ENCODE peak calls at places on chromosome 15, in ten cellular contexts. L is left ventricle myocardium inferior; X is CD8-positive, alpha-beta memory T cell; J is IMR-90; E is OCI-LY7; W is A673; S is gastrocnemius medialis; C is substantia nigra; M is adrenal gland; U is A549. B is an unnamed sample.

GRCh38 chr15:27937873-27938272 is 161.2 kb downstream of the OCA2 start:
- DNase-seq in L (no peak), X (no peak), J (no peak), E (no peak), W (no peak), S (no peak), C (no peak), M (no peak), U (no peak), B (no peak)

GRCh38 chr15:36903922-36904479 is 196.3 kb downstream of the MEIS2 start:
- DNase-seq in L (no peak), X (no peak), J (no peak), E (no peak), W (no peak), S (no peak), C (no peak), M (no peak), U (no peak), B (no peak)

GRCh38 chr15:44712108-44713005 is 1.0 kb downstream of the B2M start:
- DNase-seq in L (peak), X (peak), J (peak), E (peak), W (peak), S (peak), C (peak), M (peak), U (peak), B (peak)

GRCh38 chr15:55250951-55251350 is 38.7 kb downstream of the RAB27A start:
- DNase-seq in L (no peak), X (no peak), J (no peak), E (no peak), W (no peak), S (no peak), C (no peak), M (no peak), U (no peak), B (no peak)

GRCh38 chr15:69422336-69422895 is 8.3 kb downstream of the KIF23 start:
- DNase-seq in L (no peak), X (no peak), J (no peak), E (no peak), W (no peak), S (no peak), C (no peak), M (no peak), U (no peak), B (no peak)

GRCh38 chr15:42012937-42013482 is 7.8 kb downstream of the PLA2G4E start:
- DNase-seq in L (no peak), X (no peak), J (no peak), E (no peak), W (no peak), S (no peak), C (no peak), M (no peak), U (no peak), B (no peak)

GRCh38 chr15:60871152-60871551 is 357.9 kb downstream of the RORA start:
- DNase-seq in L (no peak), X (no peak), J (no peak), E (no peak), W (no peak), S (no peak), C (no peak), M (no peak), U (no peak), B (no peak)

GRCh38 chr15:38666865-38667264 is 102.3 kb upstream of the RASGRP1 start:
- DNase-seq in L (no peak), X (no peak), J (no peak), E (no peak), W (no peak), S (no peak), C (no peak), M (no peak), U (no peak), B (no peak)

GRCh38 chr15:70566989-70567388 is 196.4 kb downstream of the UACA start:
- DNase-seq in L (no peak), X (no peak), J (no peak), E (no peak), W (no peak), S (no peak), C (no peak), M (no peak), U (no peak), B (no peak)

GRCh38 chr15:39553947-39554731 is 26.7 kb upstream of the THBS1 start:
- DNase-seq in L (no peak), X (no peak), J (no peak), E (no peak), W (no peak), S (no peak), C (no peak), M (no peak), U (no peak), B (no peak)

GRCh38 chr15:86213888-86214287 is 134.2 kb downstream of the AGBL1 start:
- DNase-seq in L (no peak), X (no peak), J (no peak), E (no peak), W (no peak), S (no peak), C (no peak), M (no peak), U (no peak), B (no peak)

GRCh38 chr15:52171386-52171785 is 19.8 kb downstream of the GNB5 start:
- DNase-seq in L (no peak), X (no peak), J (peak), E (peak), W (no peak), S (no peak), C (no peak), M (no peak), U (no peak), B (no peak)

GRCh38 chr15:80489030-80489594 is 84.9 kb downstream of the ARNT2 start:
- DNase-seq in L (no peak), X (no peak), J (peak), E (no peak), W (peak), S (no peak), C (no peak), M (peak), U (no peak), B (no peak)

GRCh38 chr15:57537072-57537471 is 54.6 kb upstream of the MYZAP start:
- DNase-seq in L (no peak), X (no peak), J (peak), E (no peak), W (peak), S (no peak), C (no peak), M (peak), U (peak), B (no peak)

GRCh38 chr15:51837784-51838183 is 8.3 kb downstream of the TMOD3 start:
- DNase-seq in L (no peak), X (no peak), J (peak), E (peak), W (peak), S (no peak), C (no peak), M (no peak), U (peak), B (no peak)

GRCh38 chr15:72058590-72058989 is 59.4 kb downstream of the MYO9A start:
- DNase-seq in L (no peak), X (no peak), J (no peak), E (no peak), W (no peak), S (no peak), C (no peak), M (no peak), U (no peak), B (no peak)

GRCh38 chr15:88250826-88251225 is 5.7 kb downstream of the NTRK3 start:
- DNase-seq in L (no peak), X (no peak), J (no peak), E (no peak), W (no peak), S (no peak), C (no peak), M (no peak), U (no peak), B (no peak)

GRCh38 chr15:79376383-79376782 is 55.8 kb upstream of the MINAR1 start:
- DNase-seq in L (no peak), X (no peak), J (no peak), E (no peak), W (no peak), S (no peak), C (no peak), M (no peak), U (no peak), B (no peak)

GRCh38 chr15:65421360-65422215 is 1.2 kb downstream of the IGDCC4 start:
- DNase-seq in L (peak), X (no peak), J (peak), E (no peak), W (peak), S (peak), C (no peak), M (peak), U (no peak), B (peak)

GRCh38 chr15:31259562-31260252 is 66.9 kb upstream of the KLF13 start:
- DNase-seq in L (no peak), X (no peak), J (no peak), E (no peak), W (no peak), S (no peak), C (no peak), M (no peak), U (no peak), B (no peak)

GRCh38 chr15:67097893-67098740 is 32.7 kb downstream of the SMAD3 start:
- DNase-seq in L (peak), X (peak), J (peak), E (no peak), W (peak), S (peak), C (no peak), M (no peak), U (no peak), B (peak)

GRCh38 chr15:80309769-80310384 is 57.9 kb upstream of the CTXND1 start:
- DNase-seq in L (no peak), X (no peak), J (peak), E (peak), W (peak), S (no peak), C (no peak), M (no peak), U (peak), B (no peak)

GRCh38 chr15:97037080-97037479 is 706.6 kb downstream of the NR2F2 start:
- DNase-seq in L (no peak), X (no peak), J (no peak), E (no peak), W (no peak), S (no peak), C (no peak), M (no peak), U (no peak), B (no peak)

GRCh38 chr15:80803580-80804525 is 24.7 kb downstream of the CEMIP start:
- DNase-seq in L (no peak), X (no peak), J (no peak), E (no peak), W (no peak), S (no peak), C (no peak), M (no peak), U (no peak), B (no peak)

GRCh38 chr15:41621200-41622193 is 38.7 kb upstream of the MGA start:
- DNase-seq in L (peak), X (peak), J (peak), E (no peak), W (peak), S (peak), C (peak), M (peak), U (peak), B (peak)

DNA sequence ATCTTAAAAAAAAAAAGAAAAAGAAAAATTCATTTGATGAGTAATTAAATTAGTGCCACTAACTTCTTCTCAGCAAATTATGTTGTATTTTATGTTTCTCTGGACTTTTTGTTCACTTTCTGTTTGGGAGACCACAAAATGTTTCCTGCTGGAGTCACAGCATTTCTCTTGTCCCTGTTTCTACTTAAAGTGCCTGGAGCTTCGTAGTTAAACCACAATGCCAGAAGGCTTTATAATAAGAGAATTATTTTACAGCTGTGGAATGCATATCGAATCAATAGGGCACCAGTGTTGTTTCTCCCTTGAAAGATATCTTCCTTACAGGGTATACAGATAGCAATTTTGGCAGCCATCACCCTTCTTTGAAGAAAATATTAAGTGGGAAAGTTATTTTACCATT is 3.2 kb downstream of the DTWD1 start:
- DNase-seq in L (no peak), X (no peak), J (peak), E (no peak), W (peak), S (no peak), C (no peak), M (no peak), U (no peak), B (no peak)
- H3K27ac ChIP-seq in L (no peak), X (no peak), J (peak), E (no peak), W (no peak), S (no peak), C (no peak), M (no peak), U (no peak), B (no peak)

GRCh38 chr15:53974813-53975212 is 3.4 kb upstream of the UNC13C start:
- DNase-seq in L (no peak), X (no peak), J (no peak), E (no peak), W (no peak), S (no peak), C (no peak), M (no peak), U (peak), B (no peak)

GRCh38 chr15:53978248-53978906 is at the start of gene UNC13C:
- DNase-seq in L (peak), X (no peak), J (no peak), E (no peak), W (no peak), S (no peak), C (peak), M (no peak), U (peak), B (peak)

GRCh38 chr15:53976844-53977392 is 1.3 kb upstream of the UNC13C start:
- DNase-seq in L (no peak), X (no peak), J (no peak), E (no peak), W (no peak), S (peak), C (no peak), M (no peak), U (peak), B (peak)

GRCh38 chr15:53979051-53979788 is 979 bp downstream of the UNC13C start:
- DNase-seq in L (no peak), X (no peak), J (no peak), E (no peak), W (no peak), S (no peak), C (no peak), M (no peak), U (no peak), B (no peak)

DNA sequence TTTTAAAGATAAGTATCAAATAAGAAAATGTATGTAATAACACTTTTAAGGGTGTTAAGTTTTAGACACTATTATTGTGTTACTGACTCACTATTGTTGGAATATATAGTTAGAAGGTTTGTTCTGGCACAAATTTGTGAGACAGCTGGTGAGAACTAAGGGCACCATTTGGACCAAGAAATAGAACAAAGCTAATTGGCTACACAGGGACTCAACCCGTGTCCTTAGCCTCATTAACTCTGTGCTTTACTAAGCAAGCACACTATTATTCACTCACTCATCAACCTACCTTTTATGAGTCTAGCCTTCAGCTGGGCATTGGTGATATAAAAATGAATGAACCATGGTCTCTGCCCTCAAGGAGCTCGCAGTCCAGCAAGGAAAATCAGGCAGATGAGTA is 4.1 kb upstream of the UNC13C start:
- DNase-seq in L (no peak), X (no peak), J (no peak), E (no peak), W (no peak), S (no peak), C (no peak), M (no peak), U (no peak), B (no peak)
- H3K27ac ChIP-seq in L (no peak), X (no peak), J (no peak), E (no peak), W (no peak), S (no peak), C (no peak), M (no peak), U (no peak), B (no peak)

DNA sequence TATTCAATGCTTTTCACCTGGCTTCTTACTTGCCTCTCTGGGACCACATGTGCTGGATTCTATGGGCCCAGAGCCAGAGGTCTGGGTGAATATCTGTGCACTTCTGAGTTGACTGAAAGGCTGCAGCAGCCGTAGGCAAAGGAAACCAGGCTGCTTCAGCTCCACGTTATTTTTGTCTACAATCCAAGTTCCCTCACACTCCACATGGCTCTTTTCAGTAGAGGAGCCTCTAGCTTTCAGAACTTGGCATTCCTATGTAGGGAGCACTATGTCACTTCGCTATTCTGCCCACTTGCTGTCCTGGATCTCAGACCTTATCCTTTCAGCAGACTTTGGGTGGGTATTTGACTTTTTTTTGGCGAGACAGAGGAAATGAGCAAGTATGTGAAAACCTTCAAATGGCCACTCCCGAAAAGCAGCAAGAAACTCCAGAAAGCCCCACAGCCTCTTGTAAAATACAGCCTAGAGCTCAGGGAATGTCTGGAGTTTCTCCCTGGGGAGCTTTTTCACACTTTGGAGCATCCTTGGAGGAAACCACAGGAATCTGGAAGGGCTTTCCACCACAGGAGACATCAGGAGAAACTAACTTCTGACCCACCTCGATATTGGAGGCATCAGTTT is 80.9 kb downstream of the DUT start:
- DNase-seq in L (no peak), X (no peak), J (no peak), E (no peak), W (no peak), S (no peak), C (no peak), M (no peak), U (no peak), B (no peak)
- H3K27ac ChIP-seq in L (peak), X (no peak), J (no peak), E (no peak), W (no peak), S (peak), C (no peak), M (peak), U (no peak), B (no peak)

GRCh38 chr15:93486407-93487117 is 397.6 kb upstream of the RGMA start:
- DNase-seq in L (no peak), X (no peak), J (no peak), E (no peak), W (no peak), S (peak), C (no peak), M (no peak), U (no peak), B (peak)
- H3K27ac ChIP-seq in L (peak), X (no peak), J (no peak), E (no peak), W (no peak), S (peak), C (no peak), M (peak), U (no peak), B (peak)

GRCh38 chr15:76162050-76162425 is 102.3 kb downstream of the TMEM266 start:
- DNase-seq in L (no peak), X (no peak), J (no peak), E (no peak), W (no peak), S (no peak), C (no peak), M (peak), U (no peak), B (no peak)
- H3K27ac ChIP-seq in L (no peak), X (no peak), J (no peak), E (no peak), W (no peak), S (peak), C (no peak), M (peak), U (no peak), B (no peak)

GRCh38 chr15:74778599-74778970 is 3.3 kb upstream of the CSK start:
- DNase-seq in L (no peak), X (no peak), J (no peak), E (no peak), W (no peak), S (no peak), C (no peak), M (no peak), U (no peak), B (no peak)
- H3K27ac ChIP-seq in L (no peak), X (no peak), J (no peak), E (peak), W (peak), S (no peak), C (no peak), M (no peak), U (no peak), B (no peak)

DNA sequence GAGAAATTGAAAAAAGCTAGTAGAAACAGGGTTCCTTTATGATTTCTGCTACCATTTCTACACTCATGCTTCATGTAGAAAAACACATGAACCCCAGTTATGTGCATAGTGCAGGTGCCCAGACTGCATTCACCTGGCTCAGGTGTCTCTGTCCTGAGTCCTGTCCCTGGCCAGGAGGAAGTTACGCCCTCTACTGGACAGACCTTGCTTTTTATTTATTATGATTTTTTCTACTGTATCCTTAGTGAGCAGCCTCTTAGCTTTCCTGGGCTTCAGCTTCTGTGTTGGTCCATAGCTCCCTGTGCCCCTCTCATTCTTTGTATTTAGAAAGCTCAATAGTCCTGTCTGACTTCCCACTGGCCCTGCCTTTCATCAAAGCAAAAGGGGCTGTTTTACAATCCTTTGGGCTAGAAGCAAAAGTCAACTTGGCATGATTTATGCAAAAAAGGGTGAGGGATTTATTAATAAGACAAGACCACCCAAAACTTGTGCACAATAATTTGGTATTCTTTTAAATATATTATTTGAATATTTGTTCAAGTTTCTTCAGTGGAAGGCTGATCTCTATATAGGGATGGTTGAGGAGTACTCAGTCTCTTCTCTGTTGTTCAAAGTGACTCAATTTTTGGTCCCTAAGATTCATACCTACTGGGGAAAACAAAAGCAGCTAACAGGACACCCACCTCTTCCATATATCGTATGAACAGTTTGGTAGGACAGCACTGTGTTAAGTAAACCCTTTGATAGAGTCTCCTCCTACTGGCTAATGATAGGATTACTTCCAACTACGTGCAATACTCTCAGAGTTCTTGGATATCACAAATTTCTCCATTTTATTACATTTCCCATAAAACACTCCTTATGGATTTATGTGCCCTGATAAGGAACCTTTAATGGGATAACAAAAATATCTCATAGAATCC is 200.5 kb upstream of the GOLGA6L4 start:
- DNase-seq in L (no peak), X (no peak), J (peak), E (peak), W (peak), S (no peak), C (no peak), M (no peak), U (peak), B (no peak)
- H3K27ac ChIP-seq in L (no peak), X (no peak), J (no peak), E (no peak), W (no peak), S (no peak), C (no peak), M (no peak), U (no peak), B (no peak)

B was measured in psoas muscle.